ENCODE peak calls at places on chromosomes 11 and 22, in four cellular contexts. C, Z, V and B are unnamed samples.
A peak's percentile ranks its signal among the peaks of the same experiment; 100 is the strongest.

GRCh38 chr11:34865261-34865660 is 50.9 kb downstream of the APIP start:
- DNase-seq in C (no peak), Z (no peak), V (no peak), B (no peak)

GRCh38 chr11:84564180-84564866 is 1062.8 kb downstream of the DLG2 start:
- DNase-seq in C (no peak), Z (peak; percentile 30), V (no peak), B (no peak)

GRCh38 chr11:69075421-69076128 is 26.8 kb downstream of the TPCN2 start:
- DNase-seq in C (no peak), Z (no peak), V (peak; percentile 79), B (peak; percentile 67)

GRCh38 chr11:31022080-31022479 is 347.5 kb downstream of the DCDC1 start:
- DNase-seq in C (no peak), Z (no peak), V (no peak), B (no peak)

GRCh38 chr22:33829549-33830280 is 90.6 kb downstream of the LARGE1 start:
- DNase-seq in C (no peak), Z (peak; percentile 19), V (no peak), B (no peak)

GRCh38 chr11:17845431-17845881 is 110.9 kb downstream of the KCNC1 start:
- DNase-seq in C (no peak), Z (no peak), V (no peak), B (no peak)

GRCh38 chr11:57462597-57462996 is 2.3 kb downstream of the RTN4RL2 start:
- DNase-seq in C (no peak), Z (no peak), V (no peak), B (no peak)

GRCh38 chr11:26622201-26622600 is 50.1 kb upstream of the MUC15 start:
- DNase-seq in C (no peak), Z (no peak), V (no peak), B (no peak)

GRCh38 chr11:120057595-120058581 is 80.0 kb downstream of the TRIM29 start:
- DNase-seq in C (no peak), Z (peak; percentile 62), V (no peak), B (no peak)

GRCh38 chr11:69311767-69312385 is 17.9 kb downstream of the MYEOV start:
- DNase-seq in C (no peak), Z (no peak), V (no peak), B (no peak)